ENCODE peak calls at places on chromosomes 4 and X, in five cellular contexts. One of them, this sample, is unnamed.

GRCh38 chr4:138223191-138223910 is 18.8 kb downstream of the SLC7A11 start:
- DNase-seq in tibial nerve: no peak
- DNase-seq in endothelial cell of umbilical vein: peak
- DNase-seq in RWPE1: no peak
- DNase-seq in GM23338: peak
- DNase-seq in this sample: no peak

GRCh38 chrX:20382518-20383291 is 116.0 kb upstream of the RPS6KA3 start:
- DNase-seq in RWPE1: peak
- DNase-seq in GM23338: no peak
- DNase-seq in endothelial cell of umbilical vein: no peak
- DNase-seq in tibial nerve: no peak
- DNase-seq in this sample: no peak

GRCh38 chrX:130109429-130110378 is 593 bp downstream of the ELF4 start:
- DNase-seq in GM23338: peak
- DNase-seq in tibial nerve: no peak
- DNase-seq in RWPE1: no peak
- DNase-seq in endothelial cell of umbilical vein: no peak
- DNase-seq in this sample: no peak

GRCh38 chr4:38791005-38791404 is 8.2 kb upstream of the TLR10 start:
- DNase-seq in endothelial cell of umbilical vein: no peak
- DNase-seq in GM23338: no peak
- DNase-seq in RWPE1: no peak
- DNase-seq in tibial nerve: no peak
- DNase-seq in this sample: no peak

GRCh38 chrX:110420771-110421498 is 62.3 kb downstream of the RTL9 start:
- DNase-seq in RWPE1: no peak
- DNase-seq in endothelial cell of umbilical vein: no peak
- DNase-seq in GM23338: no peak
- DNase-seq in tibial nerve: no peak
- DNase-seq in this sample: no peak

GRCh38 chr4:125187221-125187620 is 127.5 kb upstream of the FAT4 start:
- DNase-seq in RWPE1: peak
- DNase-seq in GM23338: no peak
- DNase-seq in endothelial cell of umbilical vein: peak
- DNase-seq in tibial nerve: no peak
- DNase-seq in this sample: no peak

GRCh38 chr4:148258526-148258925 is 183.7 kb downstream of the NR3C2 start:
- DNase-seq in endothelial cell of umbilical vein: no peak
- DNase-seq in RWPE1: no peak
- DNase-seq in tibial nerve: no peak
- DNase-seq in GM23338: no peak
- DNase-seq in this sample: no peak

GRCh38 chr4:4860803-4861591 is 1.5 kb downstream of the MSX1 start:
- DNase-seq in RWPE1: no peak
- DNase-seq in GM23338: peak
- DNase-seq in tibial nerve: no peak
- DNase-seq in endothelial cell of umbilical vein: peak
- DNase-seq in this sample: no peak

GRCh38 chrX:12929701-12930100 is 23.3 kb downstream of the TLR8 start:
- DNase-seq in RWPE1: no peak
- DNase-seq in endothelial cell of umbilical vein: no peak
- DNase-seq in GM23338: no peak
- DNase-seq in tibial nerve: no peak
- DNase-seq in this sample: no peak

GRCh38 chr4:3781193-3781886 is 15.2 kb downstream of the ADRA2C start:
- DNase-seq in GM23338: peak
- DNase-seq in RWPE1: peak
- DNase-seq in endothelial cell of umbilical vein: no peak
- DNase-seq in tibial nerve: no peak
- DNase-seq in this sample: no peak

GRCh38 chr4:85836588-85836987 is 361.6 kb downstream of the ARHGAP24 start:
- DNase-seq in endothelial cell of umbilical vein: no peak
- DNase-seq in tibial nerve: no peak
- DNase-seq in RWPE1: no peak
- DNase-seq in GM23338: no peak
- DNase-seq in this sample: no peak

GRCh38 chr4:183256756-183257385 is 63.2 kb downstream of the CLDN22 start:
- DNase-seq in RWPE1: peak
- DNase-seq in tibial nerve: no peak
- DNase-seq in endothelial cell of umbilical vein: peak
- DNase-seq in GM23338: peak
- DNase-seq in this sample: no peak

GRCh38 chr4:183254162-183254561 is 65.9 kb downstream of the CLDN22 start:
- DNase-seq in endothelial cell of umbilical vein: peak
- DNase-seq in tibial nerve: no peak
- DNase-seq in GM23338: no peak
- DNase-seq in RWPE1: no peak
- DNase-seq in this sample: no peak

GRCh38 chr4:183257808-183258207 is 62.3 kb downstream of the CLDN22 start:
- DNase-seq in tibial nerve: no peak
- DNase-seq in endothelial cell of umbilical vein: no peak
- DNase-seq in RWPE1: no peak
- DNase-seq in GM23338: peak
- DNase-seq in this sample: no peak

GRCh38 chr4:183255487-183255886 is 64.6 kb downstream of the CLDN22 start:
- DNase-seq in GM23338: no peak
- DNase-seq in RWPE1: no peak
- DNase-seq in endothelial cell of umbilical vein: no peak
- DNase-seq in tibial nerve: no peak
- DNase-seq in this sample: no peak

GRCh38 chr4:183256343-183256742 is 63.7 kb downstream of the CLDN22 start:
- DNase-seq in endothelial cell of umbilical vein: no peak
- DNase-seq in tibial nerve: no peak
- DNase-seq in GM23338: no peak
- DNase-seq in RWPE1: no peak
- DNase-seq in this sample: no peak
- H3K27ac ChIP-seq in endothelial cell of umbilical vein: no peak
- H3K27ac ChIP-seq in tibial nerve: peak
- H3K27ac ChIP-seq in GM23338: peak
- H3K27ac ChIP-seq in RWPE1: no peak
- H3K27ac ChIP-seq in this sample: no peak

DNA sequence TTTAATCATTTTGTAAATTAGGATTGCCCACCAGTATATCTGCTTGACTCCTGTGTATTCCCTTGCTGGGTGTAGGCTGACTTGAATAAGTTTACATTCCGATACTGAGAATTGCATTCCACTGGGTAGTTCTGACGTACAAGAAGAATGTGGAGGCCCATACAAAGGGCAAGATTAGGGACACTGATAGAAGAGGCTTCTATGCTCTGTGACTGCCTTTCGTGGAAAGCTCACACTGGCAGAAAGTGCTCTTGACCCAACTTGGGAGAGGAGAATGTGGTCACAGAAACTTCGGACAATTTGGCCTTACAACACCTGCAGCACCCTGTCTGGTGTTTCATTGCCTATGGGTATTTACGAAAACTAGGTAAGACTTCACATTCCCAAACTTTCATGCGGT is 126.3 kb downstream of the RAPGEF2 start:
- DNase-seq in tibial nerve: no peak
- DNase-seq in RWPE1: no peak
- DNase-seq in GM23338: peak
- DNase-seq in endothelial cell of umbilical vein: peak
- DNase-seq in this sample: no peak
- H3K27ac ChIP-seq in tibial nerve: peak
- H3K27ac ChIP-seq in RWPE1: no peak
- H3K27ac ChIP-seq in GM23338: no peak
- H3K27ac ChIP-seq in endothelial cell of umbilical vein: peak
- H3K27ac ChIP-seq in this sample: no peak

GRCh38 chr4:109801099-109801789 is 555 bp downstream of the CFI start:
- DNase-seq in endothelial cell of umbilical vein: peak
- DNase-seq in RWPE1: no peak
- DNase-seq in tibial nerve: no peak
- DNase-seq in GM23338: no peak
- DNase-seq in this sample: no peak
- H3K27ac ChIP-seq in endothelial cell of umbilical vein: no peak
- H3K27ac ChIP-seq in RWPE1: no peak
- H3K27ac ChIP-seq in tibial nerve: peak
- H3K27ac ChIP-seq in GM23338: no peak
- H3K27ac ChIP-seq in this sample: no peak

DNA sequence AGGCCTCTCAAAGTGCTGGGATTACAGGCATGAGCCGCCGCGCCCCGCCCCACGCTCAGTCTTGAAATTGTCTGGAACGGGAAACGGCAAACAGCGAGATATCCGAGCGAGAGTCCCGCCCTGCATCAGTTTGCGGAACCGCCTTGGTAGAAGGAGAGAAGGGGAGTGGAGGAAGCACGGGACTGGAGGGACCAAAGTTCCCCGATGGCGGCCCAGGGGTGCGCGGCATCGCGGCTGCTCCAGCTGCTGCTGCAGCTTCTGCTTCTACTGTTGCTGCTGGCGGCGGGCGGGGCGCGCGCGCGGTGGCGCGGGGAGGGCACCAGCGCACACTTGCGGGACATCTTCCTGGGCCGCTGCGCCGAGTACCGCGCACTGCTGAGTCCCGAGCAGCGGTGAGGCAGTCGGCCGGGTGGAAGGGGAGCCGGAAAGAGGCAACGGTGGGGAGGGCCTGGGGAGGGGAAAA is at the start of gene BST1:
- DNase-seq in endothelial cell of umbilical vein: peak
- DNase-seq in RWPE1: no peak
- DNase-seq in tibial nerve: peak
- DNase-seq in GM23338: peak
- DNase-seq in this sample: peak
- H3K27ac ChIP-seq in endothelial cell of umbilical vein: no peak
- H3K27ac ChIP-seq in RWPE1: no peak
- H3K27ac ChIP-seq in tibial nerve: peak
- H3K27ac ChIP-seq in GM23338: no peak
- H3K27ac ChIP-seq in this sample: peak

This sample was measured in ascending aorta.